ENCODE peak calls at places on chromosomes 16 and 17, in eight cellular contexts. I is LHCN-M2, E is AG20443, J is AG08396, S is kidney tubule cell, Z is trophoblast cell, R is body of pancreas, W is prostate gland. B is an unnamed sample.

GRCh38 chr17:48575673-48576478 is 2.3 kb downstream of the HOXB4 start:
- DNase-seq in I (no peak), E (no peak), J (no peak), S (no peak), Z (no peak), R (no peak), W (no peak), B (no peak)

GRCh38 chr17:83064732-83065659 is 14.4 kb upstream of the METRNL start:
- DNase-seq in I (no peak), E (no peak), J (no peak), S (peak), Z (no peak), R (peak), W (peak), B (no peak)

GRCh38 chr16:86706726-86707125 is 128.4 kb downstream of the FOXL1 start:
- DNase-seq in I (no peak), E (no peak), J (no peak), S (no peak), Z (no peak), R (no peak), W (no peak), B (no peak)

GRCh38 chr16:25256821-25257503 is 683 bp downstream of the ZKSCAN2 start:
- DNase-seq in I (no peak), E (peak), J (peak), S (no peak), Z (no peak), R (no peak), W (peak), B (peak)

GRCh38 chr16:15398618-15399316 is 3.2 kb downstream of the MPV17L start:
- DNase-seq in I (no peak), E (no peak), J (no peak), S (no peak), Z (no peak), R (peak), W (no peak), B (no peak)

GRCh38 chr16:56889206-56889605 is 24.2 kb downstream of the SLC12A3 start:
- DNase-seq in I (no peak), E (no peak), J (no peak), S (no peak), Z (no peak), R (no peak), W (peak), B (no peak)

GRCh38 chr17:42541041-42541833 is 5.2 kb downstream of the NAGLU start:
- DNase-seq in I (no peak), E (peak), J (no peak), S (peak), Z (no peak), R (no peak), W (no peak), B (no peak)

GRCh38 chr17:41226051-41226450 is 397 bp upstream of the KRTAP9-2 start:
- DNase-seq in I (no peak), E (no peak), J (no peak), S (no peak), Z (no peak), R (no peak), W (no peak), B (no peak)

GRCh38 chr16:50595854-50596253 is 47.7 kb downstream of the NKD1 start:
- DNase-seq in I (no peak), E (no peak), J (no peak), S (no peak), Z (no peak), R (no peak), W (no peak), B (no peak)

GRCh38 chr17:66472123-66472522 is 169.7 kb downstream of the PRKCA start:
- DNase-seq in I (no peak), E (no peak), J (no peak), S (no peak), Z (no peak), R (no peak), W (no peak), B (no peak)

GRCh38 chr16:30715777-30716445 is 16.9 kb downstream of the SRCAP start:
- DNase-seq in I (peak), E (no peak), J (no peak), S (peak), Z (peak), R (peak), W (no peak), B (no peak)

GRCh38 chr16:77679336-77679735 is 43.0 kb upstream of the NUDT7 start:
- DNase-seq in I (no peak), E (no peak), J (no peak), S (no peak), Z (no peak), R (no peak), W (no peak), B (peak)

GRCh38 chr17:45828171-45829133 is 16.2 kb upstream of the SPPL2C start:
- DNase-seq in I (peak), E (no peak), J (no peak), S (no peak), Z (no peak), R (no peak), W (no peak), B (no peak)

GRCh38 chr17:76153202-76153601 is 12.2 kb upstream of the FOXJ1 start:
- DNase-seq in I (no peak), E (no peak), J (no peak), S (no peak), Z (no peak), R (no peak), W (no peak), B (no peak)

GRCh38 chr17:62966426-62967110 is 533 bp downstream of the TANC2 start:
- DNase-seq in I (no peak), E (peak), J (peak), S (peak), Z (no peak), R (peak), W (peak), B (no peak)

GRCh38 chr16:70512456-70512855 is 10.9 kb downstream of the COG4 start:
- DNase-seq in I (peak), E (peak), J (no peak), S (peak), Z (peak), R (no peak), W (no peak), B (no peak)